ENCODE peak calls at places on chromosome 1, in four cellular contexts. One of them, this sample, is unnamed.

GRCh38 chr1:231796141-231796540 is 169.6 kb downstream of the DISC1 start:
- DNase-seq in Peyer's patch: no peak
- DNase-seq in esophagus squamous epithelium: no peak
- DNase-seq in stomach: no peak
- DNase-seq in this sample: no peak

GRCh38 chr1:71600023-71600422 is 519.2 kb upstream of the ZRANB2 start:
- DNase-seq in Peyer's patch: no peak
- DNase-seq in esophagus squamous epithelium: no peak
- DNase-seq in stomach: no peak
- DNase-seq in this sample: no peak

GRCh38 chr1:212683357-212683722 is 16.3 kb downstream of the BATF3 start:
- DNase-seq in Peyer's patch: no peak
- DNase-seq in esophagus squamous epithelium: no peak
- DNase-seq in stomach: no peak
- DNase-seq in this sample: no peak

GRCh38 chr1:227489572-227489971 is 73.8 kb upstream of the ZNF678 start:
- DNase-seq in Peyer's patch: no peak
- DNase-seq in esophagus squamous epithelium: no peak
- DNase-seq in stomach: no peak
- DNase-seq in this sample: no peak

GRCh38 chr1:24683713-24684162 is 40.6 kb downstream of the SRRM1 start:
- DNase-seq in Peyer's patch: no peak
- DNase-seq in esophagus squamous epithelium: no peak
- DNase-seq in stomach: no peak
- DNase-seq in this sample: peak

GRCh38 chr1:212396638-212397037 is 18.0 kb downstream of the PACC1 start:
- DNase-seq in Peyer's patch: no peak
- DNase-seq in esophagus squamous epithelium: no peak
- DNase-seq in stomach: no peak
- DNase-seq in this sample: no peak

GRCh38 chr1:161962094-161962887 is 61.4 kb downstream of the OLFML2B start:
- DNase-seq in Peyer's patch: no peak
- DNase-seq in esophagus squamous epithelium: no peak
- DNase-seq in stomach: no peak
- DNase-seq in this sample: no peak

GRCh38 chr1:240515505-240515904 is 96.5 kb downstream of the GREM2 start:
- DNase-seq in Peyer's patch: no peak
- DNase-seq in esophagus squamous epithelium: no peak
- DNase-seq in stomach: no peak
- DNase-seq in this sample: no peak

GRCh38 chr1:181936768-181937581 is 124.5 kb downstream of the ZNF648 start:
- DNase-seq in Peyer's patch: no peak
- DNase-seq in esophagus squamous epithelium: no peak
- DNase-seq in stomach: peak
- DNase-seq in this sample: peak

GRCh38 chr1:70497152-70497551 is 86.1 kb downstream of the CTH start:
- DNase-seq in Peyer's patch: no peak
- DNase-seq in esophagus squamous epithelium: no peak
- DNase-seq in stomach: no peak
- DNase-seq in this sample: no peak

GRCh38 chr1:217747156-217747769 is 116.1 kb downstream of the SPATA17 start:
- DNase-seq in Peyer's patch: no peak
- DNase-seq in esophagus squamous epithelium: no peak
- DNase-seq in stomach: no peak
- DNase-seq in this sample: no peak

GRCh38 chr1:220575718-220576497 is 48.0 kb downstream of the MARK1 start:
- DNase-seq in Peyer's patch: no peak
- DNase-seq in esophagus squamous epithelium: no peak
- DNase-seq in stomach: no peak
- DNase-seq in this sample: no peak

GRCh38 chr1:203147376-203147775 is 19.9 kb downstream of the ADORA1 start:
- DNase-seq in Peyer's patch: no peak
- DNase-seq in esophagus squamous epithelium: no peak
- DNase-seq in stomach: no peak
- DNase-seq in this sample: no peak

GRCh38 chr1:90712931-90713618 is 4.0 kb downstream of the BARHL2 start:
- DNase-seq in Peyer's patch: no peak
- DNase-seq in esophagus squamous epithelium: no peak
- DNase-seq in stomach: no peak
- DNase-seq in this sample: no peak

GRCh38 chr1:12464627-12465056 is 153.4 kb downstream of the DHRS3 start:
- DNase-seq in Peyer's patch: no peak
- DNase-seq in esophagus squamous epithelium: no peak
- DNase-seq in stomach: no peak
- DNase-seq in this sample: no peak

GRCh38 chr1:239247299-239247698 is 139.1 kb upstream of the CHRM3 start:
- DNase-seq in Peyer's patch: no peak
- DNase-seq in esophagus squamous epithelium: no peak
- DNase-seq in stomach: no peak
- DNase-seq in this sample: no peak

DNA sequence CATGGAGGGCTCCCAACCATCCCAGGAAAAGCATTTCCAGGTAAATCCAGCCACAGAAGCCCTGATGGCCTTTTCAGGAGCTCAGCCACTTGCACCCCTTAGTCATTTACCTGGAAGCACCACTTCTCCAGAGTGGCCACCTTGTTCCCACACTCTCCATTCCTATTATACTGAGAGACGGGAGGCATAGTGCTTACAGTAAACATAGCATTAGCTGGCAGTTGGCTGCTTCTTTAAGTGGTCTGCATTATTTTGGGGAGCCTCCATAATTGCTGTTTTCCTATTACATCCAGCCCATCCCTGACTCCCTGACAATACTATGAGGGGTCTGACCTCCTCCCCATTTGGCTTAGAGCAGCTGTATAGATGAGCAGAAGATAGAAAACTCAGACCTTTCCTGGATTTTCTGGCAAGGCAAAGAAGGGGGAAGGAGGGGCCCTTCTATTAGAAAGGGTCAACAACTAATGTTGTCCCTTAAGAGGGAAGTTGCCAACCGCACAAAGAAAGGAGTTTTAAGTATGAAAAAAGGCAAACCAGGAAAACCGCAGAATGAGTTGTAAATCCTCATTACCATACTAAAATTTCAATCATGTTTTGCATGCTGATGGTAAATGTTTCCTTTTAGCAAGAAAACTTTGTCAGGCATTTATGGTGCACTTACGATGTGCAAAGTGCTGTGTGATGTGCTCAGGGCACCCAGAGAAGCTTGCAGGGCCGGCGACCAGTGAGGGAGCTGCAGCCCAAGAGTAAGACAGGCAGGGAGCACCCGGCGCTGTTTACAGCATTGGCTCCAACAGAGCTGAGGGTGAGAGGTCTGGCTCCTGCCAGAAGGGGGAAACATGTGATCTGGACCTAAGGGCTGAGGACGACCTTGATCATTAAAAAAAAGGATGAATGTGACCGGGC is 167.3 kb downstream of the ZZZ3 start:
- DNase-seq in Peyer's patch: no peak
- DNase-seq in esophagus squamous epithelium: no peak
- DNase-seq in stomach: no peak
- DNase-seq in this sample: peak
- TF ChIP-seq CTCF in Peyer's patch: no peak
- TF ChIP-seq CTCF in esophagus squamous epithelium: no peak
- TF ChIP-seq CTCF in stomach: no peak
- TF ChIP-seq CTCF in this sample: no peak

GRCh38 chr1:36401602-36402517 is 4.2 kb upstream of the LSM10 start:
- DNase-seq in Peyer's patch: no peak
- DNase-seq in esophagus squamous epithelium: no peak
- DNase-seq in stomach: no peak
- DNase-seq in this sample: no peak

GRCh38 chr1:36397378-36398230 is at the start of gene LSM10:
- DNase-seq in Peyer's patch: peak
- DNase-seq in esophagus squamous epithelium: peak
- DNase-seq in stomach: peak
- DNase-seq in this sample: peak

GRCh38 chr1:36398370-36398977 is 766 bp upstream of the LSM10 start:
- DNase-seq in Peyer's patch: no peak
- DNase-seq in esophagus squamous epithelium: no peak
- DNase-seq in stomach: no peak
- DNase-seq in this sample: no peak

GRCh38 chr1:36400514-36400824 is 2.8 kb upstream of the LSM10 start:
- DNase-seq in Peyer's patch: no peak
- DNase-seq in esophagus squamous epithelium: no peak
- DNase-seq in stomach: no peak
- DNase-seq in this sample: no peak

GRCh38 chr1:36400825-36401601 is 3.3 kb upstream of the LSM10 start:
- DNase-seq in Peyer's patch: peak
- DNase-seq in esophagus squamous epithelium: peak
- DNase-seq in stomach: peak
- DNase-seq in this sample: peak
- TF ChIP-seq POLR2A in Peyer's patch: no peak
- TF ChIP-seq POLR2A in esophagus squamous epithelium: no peak
- TF ChIP-seq POLR2A in stomach: no peak
- TF ChIP-seq POLR2A in this sample: no peak

GRCh38 chr1:113074237-113074636 is 1.2 kb downstream of the LRIG2 start:
- DNase-seq in Peyer's patch: no peak
- DNase-seq in esophagus squamous epithelium: no peak
- DNase-seq in stomach: no peak
- DNase-seq in this sample: no peak
- TF ChIP-seq CTCF in Peyer's patch: no peak
- TF ChIP-seq CTCF in esophagus squamous epithelium: no peak
- TF ChIP-seq CTCF in stomach: no peak
- TF ChIP-seq CTCF in this sample: no peak

GRCh38 chr1:15736035-15736665 is at the start of gene SLC25A34:
- DNase-seq in Peyer's patch: peak
- DNase-seq in esophagus squamous epithelium: no peak
- DNase-seq in stomach: peak
- DNase-seq in this sample: no peak
- TF ChIP-seq POLR2A in Peyer's patch: peak
- TF ChIP-seq POLR2A in esophagus squamous epithelium: no peak
- TF ChIP-seq POLR2A in stomach: no peak
- TF ChIP-seq POLR2A in this sample: no peak

DNA sequence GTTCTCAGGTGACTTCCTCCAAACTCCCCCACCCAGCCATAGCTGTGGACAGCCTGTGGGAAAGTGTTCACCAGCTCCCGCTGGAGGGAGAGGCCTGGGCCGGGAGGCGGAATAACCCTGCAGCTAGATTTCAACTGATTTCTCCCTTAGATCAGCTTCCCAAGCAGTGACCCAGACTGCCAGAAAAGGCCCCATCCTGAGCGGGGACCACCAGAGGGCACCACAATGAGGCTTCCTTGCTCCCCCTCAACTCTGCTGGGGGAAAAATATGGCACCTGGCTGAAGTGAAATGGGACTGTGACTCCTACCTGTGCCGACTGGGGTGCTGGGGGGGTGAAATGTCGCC is 50.8 kb downstream of the RHBG start:
- DNase-seq in Peyer's patch: no peak
- DNase-seq in esophagus squamous epithelium: no peak
- DNase-seq in stomach: no peak
- DNase-seq in this sample: no peak
- TF ChIP-seq CTCF in Peyer's patch: peak
- TF ChIP-seq CTCF in esophagus squamous epithelium: no peak
- TF ChIP-seq CTCF in stomach: no peak
- TF ChIP-seq CTCF in this sample: no peak

GRCh38 chr1:117367769-117368059 is 465 bp downstream of the MAN1A2 start:
- DNase-seq in Peyer's patch: no peak
- DNase-seq in esophagus squamous epithelium: no peak
- DNase-seq in stomach: no peak
- DNase-seq in this sample: no peak

GRCh38 chr1:117368116-117369108 is 1.2 kb downstream of the MAN1A2 start:
- DNase-seq in Peyer's patch: no peak
- DNase-seq in esophagus squamous epithelium: no peak
- DNase-seq in stomach: no peak
- DNase-seq in this sample: peak

GRCh38 chr1:117366281-117366981 is 818 bp upstream of the MAN1A2 start:
- DNase-seq in Peyer's patch: peak
- DNase-seq in esophagus squamous epithelium: peak
- DNase-seq in stomach: peak
- DNase-seq in this sample: peak

GRCh38 chr1:117365350-117366280 is 1.6 kb upstream of the MAN1A2 start:
- DNase-seq in Peyer's patch: no peak
- DNase-seq in esophagus squamous epithelium: no peak
- DNase-seq in stomach: no peak
- DNase-seq in this sample: peak

DNA sequence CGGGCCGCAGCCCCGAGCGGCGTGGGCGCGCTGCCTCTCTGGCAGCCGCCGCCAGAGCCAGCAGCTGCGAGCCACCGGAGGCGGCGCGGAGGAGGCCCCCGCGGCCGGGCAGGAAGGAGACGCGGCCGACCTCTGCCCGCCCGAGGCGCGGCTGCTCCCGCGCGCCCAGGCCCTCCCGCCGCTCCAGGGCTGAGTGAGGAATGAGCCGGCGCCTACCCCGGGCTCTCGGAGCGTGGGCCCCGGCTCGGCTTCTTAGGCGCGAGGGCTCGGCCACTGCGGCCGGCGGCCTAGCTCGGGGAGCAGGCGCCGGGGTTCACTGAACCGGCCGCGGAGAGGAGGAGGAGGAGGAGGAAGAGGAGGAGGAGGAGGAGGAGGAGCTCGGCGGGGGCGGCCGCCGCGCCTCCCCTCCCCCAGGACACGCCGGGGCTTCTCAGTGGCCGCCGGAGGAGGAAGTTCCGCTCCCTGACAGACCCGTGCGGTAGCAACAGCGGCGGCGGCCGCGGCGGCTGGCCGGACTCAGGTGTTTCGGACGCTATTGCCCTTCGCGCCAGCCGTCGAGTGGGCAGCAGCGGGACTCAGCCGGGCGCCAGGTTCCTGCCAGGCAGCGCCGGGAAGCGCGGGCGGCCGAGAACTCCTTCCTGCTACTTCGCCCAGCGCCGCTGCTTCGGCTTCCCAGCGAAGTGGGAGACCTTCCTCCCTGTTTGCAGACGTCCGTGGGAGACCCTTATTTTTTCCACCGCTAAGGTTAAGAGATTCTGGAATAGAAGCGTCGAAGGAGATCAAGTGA is at the start of gene MAN1A2:
- DNase-seq in Peyer's patch: peak
- DNase-seq in esophagus squamous epithelium: peak
- DNase-seq in stomach: peak
- DNase-seq in this sample: peak
- TF ChIP-seq POLR2A in Peyer's patch: peak
- TF ChIP-seq POLR2A in esophagus squamous epithelium: peak
- TF ChIP-seq POLR2A in stomach: no peak
- TF ChIP-seq POLR2A in this sample: no peak